ENCODE peak calls at places on chromosomes 11 and 22, in ten cellular contexts. M is left ventricle myocardium inferior; D is fibroblast of villous mesenchyme; A is Peyer's patch; E is CD8-positive, alpha-beta T cell; P is spleen; I is lower leg skin; F is lower lobe of right lung; L is AG04449; B is BJ. G is an unnamed sample.

GRCh38 chr11:295351-296205 is 3.7 kb downstream of the IFITM5 start:
- DNase-seq in E (peak), L (no peak), M (peak), I (no peak), A (peak), D (peak), P (peak), F (peak), B (no peak), G (no peak)

GRCh38 chr11:102655547-102655946 is 30.4 kb upstream of the MMP20 start:
- DNase-seq in L (no peak), A (no peak), D (no peak), B (no peak), I (no peak), E (no peak), M (no peak), P (no peak), F (no peak), G (no peak)

GRCh38 chr11:120432056-120433018 is 79.2 kb upstream of the GRIK4 start:
- DNase-seq in F (no peak), M (no peak), A (no peak), P (no peak), B (peak), E (no peak), L (peak), D (peak), I (peak), G (no peak)

GRCh38 chr11:2798951-2799761 is 86.4 kb downstream of the CDKN1C start:
- DNase-seq in L (no peak), A (peak), P (peak), F (peak), E (peak), B (no peak), I (no peak), M (peak), D (no peak), G (peak)

GRCh38 chr11:85721191-85721590 is 35.2 kb upstream of the CCDC89 start:
- DNase-seq in I (no peak), A (no peak), D (no peak), M (no peak), F (no peak), E (no peak), B (no peak), P (no peak), L (no peak), G (no peak)

GRCh38 chr11:111829185-111829968 is 42.0 kb downstream of the ALG9 start:
- DNase-seq in I (no peak), A (no peak), B (no peak), L (no peak), D (no peak), P (no peak), M (no peak), E (no peak), F (no peak), G (no peak)

GRCh38 chr11:44188643-44189042 is 93.2 kb downstream of the EXT2 start:
- DNase-seq in B (no peak), P (no peak), M (no peak), I (no peak), A (no peak), L (no peak), D (peak), E (no peak), F (no peak), G (no peak)

GRCh38 chr11:120310875-120311274 is 14.2 kb upstream of the TLCD5 start:
- DNase-seq in M (no peak), P (no peak), F (no peak), A (peak), E (no peak), B (no peak), D (no peak), I (no peak), L (no peak), G (no peak)

GRCh38 chr11:8610532-8611116 is 16.6 kb upstream of the STK33 start:
- DNase-seq in A (no peak), D (no peak), I (no peak), P (no peak), L (no peak), M (no peak), E (no peak), B (no peak), F (no peak), G (peak)

GRCh38 chr11:44840526-44840925 is 110.2 kb downstream of the TP53I11 start:
- DNase-seq in P (no peak), A (no peak), F (no peak), D (no peak), I (no peak), L (no peak), E (no peak), B (no peak), M (no peak), G (no peak)

GRCh38 chr22:44667829-44668189 is 34.2 kb upstream of the PRR5 start:
- DNase-seq in P (no peak), I (no peak), M (no peak), L (no peak), F (peak), E (peak), A (peak), B (no peak), D (no peak), G (no peak)

GRCh38 chr11:134276396-134277175 is 407 bp downstream of the GLB1L3 start:
- DNase-seq in P (no peak), F (no peak), E (no peak), I (no peak), A (peak), D (no peak), L (no peak), B (no peak), M (no peak), G (peak)

GRCh38 chr11:96014234-96014633 is 90.3 kb upstream of the MTMR2 start:
- DNase-seq in B (no peak), D (peak), M (no peak), F (no peak), I (no peak), A (no peak), L (no peak), E (peak), P (no peak), G (no peak)

GRCh38 chr22:27231266-27231665 is 570.3 kb downstream of the MN1 start:
- DNase-seq in L (no peak), F (no peak), P (no peak), D (no peak), A (no peak), E (no peak), M (no peak), I (no peak), B (no peak), G (no peak)

GRCh38 chr22:43443072-43443471 is 31.3 kb downstream of the MPPED1 start:
- DNase-seq in I (no peak), L (no peak), D (no peak), M (no peak), P (peak), A (no peak), B (no peak), E (no peak), F (no peak), G (no peak)

GRCh38 chr22:40348025-40348658 is 1.8 kb downstream of the ADSL start:
- DNase-seq in E (peak), P (peak), F (no peak), A (peak), I (peak), D (peak), M (no peak), L (no peak), B (no peak), G (no peak)

DNA sequence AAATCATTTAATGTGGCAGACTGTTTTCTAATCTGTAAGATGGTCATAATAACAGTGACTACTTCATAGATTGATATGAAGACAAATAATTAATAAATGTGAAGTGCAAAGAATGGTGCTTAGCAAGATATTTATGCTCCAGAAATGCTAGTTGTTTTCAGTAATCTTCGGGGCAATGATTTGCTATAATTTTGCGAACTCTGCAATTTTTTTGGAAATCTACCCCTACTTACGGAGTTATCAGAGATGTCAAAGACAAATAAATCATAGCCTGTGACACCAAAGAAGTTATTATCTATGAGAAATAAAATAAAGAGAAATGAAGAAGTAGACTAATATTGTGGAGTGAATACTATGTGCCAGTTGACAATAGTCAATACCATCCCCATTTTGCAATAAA is 634.1 kb upstream of the LRRC4C start:
- DNase-seq in A (no peak), E (no peak), F (no peak), I (no peak), M (no peak), P (no peak), D (no peak), B (no peak), L (no peak), G (no peak)
- TF ChIP-seq CTCF in A (no peak), E (no peak), F (no peak), I (no peak), M (no peak), P (no peak), D (no peak), B (no peak), L (no peak), G (no peak)

GRCh38 chr11:46291441-46292143 is 14.1 kb downstream of the CREB3L1 start:
- DNase-seq in B (no peak), L (no peak), E (no peak), D (peak), A (no peak), F (no peak), M (no peak), I (no peak), P (no peak), G (no peak)
- TF ChIP-seq CTCF in B (peak), L (no peak), E (no peak), D (peak), A (no peak), F (no peak), M (no peak), I (no peak), P (no peak), G (no peak)

GRCh38 chr11:131465746-131466145 is 95.3 kb downstream of the NTM start:
- DNase-seq in D (no peak), I (no peak), A (no peak), L (no peak), E (no peak), B (no peak), P (no peak), F (no peak), M (no peak), G (no peak)
- TF ChIP-seq CTCF in D (no peak), I (no peak), A (no peak), L (no peak), E (no peak), B (no peak), P (no peak), F (no peak), M (no peak), G (no peak)

GRCh38 chr11:73141309-73142127 is 600 bp downstream of the FCHSD2 start:
- DNase-seq in F (peak), M (peak), P (peak), I (peak), L (no peak), D (peak), E (peak), A (peak), B (no peak), G (peak)
- TF ChIP-seq CTCF in F (no peak), M (no peak), P (no peak), I (no peak), L (peak), D (no peak), E (no peak), A (no peak), B (peak), G (no peak)

GRCh38 chr11:12871788-12872321 is 137.3 kb upstream of the RASSF10 start:
- DNase-seq in L (no peak), F (no peak), D (peak), E (no peak), A (no peak), P (no peak), B (no peak), M (no peak), I (no peak), G (no peak)
- TF ChIP-seq CTCF in L (no peak), F (no peak), D (no peak), E (no peak), A (no peak), P (no peak), B (no peak), M (no peak), I (no peak), G (no peak)

GRCh38 chr11:15901046-15901445 is 455.3 kb downstream of the SOX6 start:
- DNase-seq in P (no peak), M (no peak), L (no peak), A (no peak), E (no peak), D (peak), B (no peak), I (no peak), F (no peak), G (no peak)
- TF ChIP-seq CTCF in P (no peak), M (peak), L (no peak), A (no peak), E (no peak), D (peak), B (no peak), I (no peak), F (peak), G (peak)

GRCh38 chr22:30861131-30861530 is 107.4 kb downstream of the MORC2 start:
- DNase-seq in A (peak), B (no peak), P (peak), F (no peak), D (no peak), E (no peak), I (no peak), M (no peak), L (no peak), G (peak)

GRCh38 chr22:30861688-30862552 is 106.7 kb downstream of the MORC2 start:
- DNase-seq in I (no peak), B (no peak), D (no peak), P (peak), A (peak), F (no peak), M (no peak), E (no peak), L (no peak), G (peak)

GRCh38 chr22:30864441-30865420 is 103.8 kb downstream of the MORC2 start:
- DNase-seq in A (peak), P (peak), L (no peak), F (no peak), E (no peak), D (no peak), I (no peak), B (no peak), M (no peak), G (peak)

GRCh38 chr22:30865656-30866055 is 102.9 kb downstream of the MORC2 start:
- DNase-seq in A (peak), I (no peak), E (no peak), D (no peak), L (no peak), F (no peak), B (no peak), P (peak), M (no peak), G (no peak)

DNA sequence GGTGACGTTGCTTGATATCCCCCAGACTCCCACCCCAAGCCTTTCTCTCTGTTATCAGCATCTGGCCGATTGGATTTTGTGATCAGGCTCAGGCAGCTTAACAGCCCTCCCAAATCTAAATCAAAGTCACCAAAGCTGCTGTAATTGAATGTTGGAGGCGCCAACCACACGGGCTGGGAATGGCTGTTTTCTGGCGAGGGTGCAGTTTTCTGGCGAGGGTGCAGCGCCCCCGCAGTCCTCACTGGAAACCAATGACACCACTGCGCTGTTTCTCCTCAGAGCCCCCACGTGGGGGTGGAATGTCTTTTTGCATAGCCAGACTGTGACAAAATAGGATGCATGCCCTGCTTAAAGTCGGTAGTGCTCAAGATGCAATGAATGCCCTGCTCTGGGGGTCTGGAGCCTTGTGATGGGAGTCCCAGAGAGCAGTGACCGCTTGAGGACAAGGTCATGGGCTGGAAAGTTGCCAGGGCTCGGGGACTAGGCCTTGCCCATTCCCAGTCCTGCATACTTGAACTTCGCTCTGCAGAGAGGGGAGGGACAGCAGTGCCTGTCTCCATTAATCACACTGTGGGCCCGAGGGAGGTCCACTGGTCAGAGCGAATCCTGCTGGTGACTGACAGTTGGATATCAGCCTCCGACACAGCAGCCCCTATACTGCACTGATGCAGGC is 105.3 kb downstream of the MORC2 start:
- DNase-seq in E (no peak), D (no peak), B (no peak), I (no peak), M (no peak), L (no peak), F (no peak), P (peak), A (peak), G (peak)
- TF ChIP-seq CTCF in E (no peak), D (no peak), B (no peak), I (no peak), M (no peak), L (no peak), F (no peak), P (no peak), A (no peak), G (no peak)

GRCh38 chr11:32070707-32071106 is 20.2 kb upstream of the RCN1 start:
- DNase-seq in A (no peak), L (no peak), D (no peak), E (no peak), B (no peak), M (no peak), I (no peak), P (no peak), F (no peak), G (no peak)

GRCh38 chr11:32072872-32073661 is 17.8 kb upstream of the RCN1 start:
- DNase-seq in M (no peak), B (no peak), I (no peak), P (no peak), E (no peak), L (no peak), A (no peak), D (no peak), F (no peak), G (no peak)

GRCh38 chr11:32068134-32068533 is 22.7 kb upstream of the RCN1 start:
- DNase-seq in E (no peak), M (no peak), I (no peak), B (no peak), A (no peak), D (peak), P (no peak), F (no peak), L (no peak), G (no peak)

GRCh38 chr11:32069361-32070058 is 21.4 kb upstream of the RCN1 start:
- DNase-seq in E (no peak), B (no peak), M (no peak), I (no peak), P (no peak), A (no peak), D (no peak), F (no peak), L (no peak), G (no peak)

DNA sequence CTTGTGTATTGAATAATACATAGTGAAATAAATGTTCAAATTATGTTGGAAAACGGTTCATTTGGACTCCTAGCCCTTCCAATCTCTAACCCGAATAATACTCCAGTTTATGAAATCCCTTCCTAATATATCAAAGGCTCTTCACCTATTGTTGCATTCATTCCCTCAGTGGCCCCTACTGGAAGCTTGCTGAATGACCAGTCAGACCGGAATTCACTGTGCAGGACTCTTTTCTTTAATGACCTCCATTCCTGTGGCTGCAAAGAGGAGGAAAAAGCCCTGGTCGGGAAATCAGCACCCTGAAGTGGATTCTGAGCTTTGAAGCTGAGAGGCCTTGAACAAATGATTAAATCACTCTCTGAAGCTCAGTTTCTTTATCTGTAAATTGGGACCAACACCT is 19.1 kb upstream of the RCN1 start:
- DNase-seq in L (no peak), F (no peak), E (no peak), I (no peak), M (no peak), D (peak), A (no peak), P (no peak), B (no peak), G (no peak)
- TF ChIP-seq CTCF in L (peak), F (peak), E (no peak), I (no peak), M (peak), D (peak), A (no peak), P (no peak), B (peak), G (peak)

GRCh38 chr11:63672934-63673539 is 1.9 kb upstream of the ATL3 start:
- DNase-seq in M (no peak), I (no peak), L (no peak), F (no peak), E (no peak), A (no peak), D (peak), P (no peak), B (no peak), G (no peak)

GRCh38 chr11:63672156-63672463 is 934 bp upstream of the ATL3 start:
- DNase-seq in L (no peak), I (no peak), P (no peak), F (no peak), B (no peak), M (no peak), A (no peak), E (no peak), D (no peak), G (no peak)

GRCh38 chr11:63670738-63671321 is 346 bp downstream of the ATL3 start:
- DNase-seq in M (peak), D (no peak), A (peak), P (peak), B (no peak), I (peak), E (peak), F (peak), L (no peak), G (peak)

GRCh38 chr11:63670077-63670737 is 969 bp downstream of the ATL3 start:
- DNase-seq in I (no peak), M (no peak), E (no peak), B (no peak), F (no peak), L (no peak), A (no peak), P (no peak), D (peak), G (no peak)

DNA sequence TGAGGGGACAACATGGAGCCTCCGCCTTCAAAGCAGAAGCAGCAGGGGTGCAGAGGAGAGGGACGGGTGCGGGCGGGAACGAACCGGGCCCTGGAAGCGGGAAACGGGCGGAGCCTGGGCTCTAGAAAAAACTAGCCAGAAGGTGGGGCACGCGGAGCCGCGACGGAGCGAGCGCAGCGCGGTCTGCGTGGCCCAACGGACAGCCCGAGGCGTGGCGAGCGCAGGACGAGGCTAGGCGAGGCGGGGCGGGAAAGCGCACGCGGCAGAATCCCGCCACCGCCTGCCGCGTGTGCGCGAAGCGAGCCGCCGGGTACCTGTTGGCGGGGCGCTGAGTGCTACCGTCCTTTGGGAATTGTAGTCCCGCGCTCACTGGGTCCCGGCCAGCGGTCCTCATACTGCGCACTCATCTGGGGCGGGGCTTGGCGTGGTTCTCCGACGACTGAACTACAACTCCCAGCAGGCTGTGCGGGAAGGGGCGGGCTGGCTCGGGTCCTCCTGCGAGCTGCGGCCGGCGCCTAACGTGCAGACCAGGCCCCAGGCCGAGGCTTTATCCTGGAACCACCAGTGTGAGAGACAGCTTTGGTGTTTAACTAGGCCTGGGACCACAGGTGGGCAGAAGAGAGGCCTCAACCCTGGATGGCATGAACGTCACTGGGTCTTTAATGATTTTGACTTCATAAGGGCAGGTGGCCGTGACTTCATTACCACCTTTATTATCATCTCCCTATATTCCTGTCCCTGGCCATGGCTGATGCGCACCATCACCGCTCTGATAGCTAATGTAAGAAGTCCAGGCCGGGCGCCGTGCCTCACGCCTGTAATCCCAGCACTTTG is at the start of gene ATL3:
- DNase-seq in M (peak), E (peak), B (peak), I (peak), A (peak), P (peak), L (peak), F (peak), D (peak), G (peak)
- TF ChIP-seq CTCF in M (peak), E (no peak), B (peak), I (no peak), A (peak), P (no peak), L (peak), F (no peak), D (no peak), G (peak)